ENCODE peak calls at places on chromosomes 4 and X, in four cellular contexts. U is retinal pigment epithelial cell, W is AG09309, Y is neural progenitor cell. L is an unnamed sample.

GRCh38 chr4:5212255-5213032 is 161.2 kb downstream of the STK32B start:
- DNase-seq in Y (no peak), U (no peak), W (no peak), L (no peak)

GRCh38 chr4:161498155-161498554 is 665.6 kb downstream of the FSTL5 start:
- DNase-seq in W (no peak), Y (no peak), U (no peak), L (no peak)

GRCh38 chr4:151576627-151577026 is 167.7 kb downstream of the FHIP1A start:
- DNase-seq in Y (no peak), W (no peak), U (no peak), L (no peak)

GRCh38 chr4:7172508-7172907 is 19.8 kb upstream of the SORCS2 start:
- DNase-seq in U (no peak), Y (no peak), W (no peak), L (no peak)

GRCh38 chr4:80454040-80454439 is 118.5 kb downstream of the CFAP299 start:
- DNase-seq in W (no peak), Y (no peak), U (no peak), L (no peak)

GRCh38 chr4:1480720-1481119 is 74.5 kb upstream of the NKX1-1 start:
- DNase-seq in W (no peak), U (no peak), Y (no peak), L (no peak)

GRCh38 chr4:41132055-41132683 is 82.2 kb downstream of the APBB2 start:
- DNase-seq in W (no peak), Y (no peak), U (no peak), L (no peak)

GRCh38 chrX:71609095-71609750 is 9.1 kb downstream of the CXCR3 start:
- DNase-seq in W (no peak), U (no peak), Y (no peak), L (no peak)

GRCh38 chrX:12210196-12210815 is 72.0 kb downstream of the FRMPD4 start:
- DNase-seq in W (peak), U (no peak), Y (no peak), L (no peak)

GRCh38 chr4:1243451-1244080 is 5.4 kb downstream of the CTBP1 start:
- DNase-seq in Y (no peak), W (no peak), U (no peak), L (no peak)

GRCh38 chrX:39551748-39552147 is 546.0 kb downstream of the BCOR start:
- DNase-seq in Y (no peak), W (no peak), U (no peak), L (no peak)

GRCh38 chrX:134733595-134733994 is 75.3 kb upstream of the PLAC1 start:
- DNase-seq in W (no peak), U (no peak), Y (no peak), L (no peak)

GRCh38 chr4:8534129-8534528 is 46.1 kb upstream of the GPR78 start:
- DNase-seq in U (no peak), Y (no peak), W (no peak), L (peak)

GRCh38 chrX:4451591-4451990 is 738.1 kb upstream of the PRKX start:
- DNase-seq in U (no peak), Y (peak), W (no peak), L (no peak)

GRCh38 chr4:80073362-80074008 is 456 bp upstream of the ANTXR2 start:
- DNase-seq in W (no peak), U (no peak), Y (no peak), L (no peak)

GRCh38 chrX:56794831-56795230 is 65.8 kb downstream of the NBDY start:
- DNase-seq in U (no peak), W (no peak), Y (no peak), L (no peak)

GRCh38 chr4:160136021-160136420 is 1033.1 kb downstream of the RAPGEF2 start:
- DNase-seq in U (no peak), Y (no peak), W (no peak), L (no peak)

GRCh38 chr4:10762541-10762940 is 78.0 kb upstream of the CLNK start:
- DNase-seq in U (peak), Y (peak), W (peak), L (no peak)

GRCh38 chr4:137531951-137532868 is at the start of gene PCDH18:
- DNase-seq in Y (peak), W (peak), U (peak), L (no peak)

GRCh38 chr4:7872264-7872771 is 67.3 kb downstream of the AFAP1 start:
- DNase-seq in Y (no peak), U (no peak), W (peak), L (no peak)

GRCh38 chr4:168845897-168846296 is 164.2 kb downstream of the CBR4 start:
- DNase-seq in W (no peak), Y (no peak), U (no peak), L (no peak)

GRCh38 chrX:18935893-18936292 is 48.0 kb downstream of the PHKA2 start:
- DNase-seq in Y (no peak), W (no peak), U (no peak), L (no peak)

GRCh38 chrX:78665286-78665685 is 6.2 kb upstream of the RTL3 start:
- DNase-seq in Y (no peak), W (no peak), U (no peak), L (no peak)

GRCh38 chrX:140346711-140347110 is 158.2 kb downstream of the SOX3 start:
- DNase-seq in U (no peak), Y (no peak), W (no peak), L (peak)

GRCh38 chrX:113510586-113510985 is 670.0 kb upstream of the AMOT start:
- DNase-seq in Y (no peak), U (no peak), W (no peak), L (no peak)

GRCh38 chr4:126701756-126702155 is 931.0 kb upstream of the INTU start:
- DNase-seq in Y (no peak), U (no peak), W (peak), L (no peak)

GRCh38 chrX:43703211-43703791 is 47.2 kb downstream of the MAOA start:
- DNase-seq in W (no peak), Y (no peak), U (no peak), L (peak)

GRCh38 chr4:8846864-8847263 is 24.8 kb downstream of the HMX1 start:
- DNase-seq in Y (no peak), U (no peak), W (no peak), L (no peak)

GRCh38 chr4:80184791-80185756 is 12.2 kb upstream of the PRDM8 start:
- DNase-seq in Y (peak), W (no peak), U (no peak), L (no peak)

GRCh38 chr4:121100093-121100775 is 27.9 kb upstream of the NDNF start:
- DNase-seq in U (no peak), Y (no peak), W (no peak), L (no peak)

GRCh38 chr4:174669278-174669677 is 147.0 kb upstream of the HPGD start:
- DNase-seq in W (peak), Y (no peak), U (peak), L (peak)

GRCh38 chr4:109303141-109303499 is 662 bp upstream of the COL25A1 start:
- DNase-seq in Y (no peak), W (no peak), U (no peak), L (no peak)

GRCh38 chr4:109301691-109302365 is 630 bp downstream of the COL25A1 start:
- DNase-seq in Y (peak), U (no peak), W (no peak), L (no peak)

GRCh38 chr4:109298279-109299010 is 4.0 kb downstream of the COL25A1 start:
- DNase-seq in Y (peak), U (no peak), W (no peak), L (no peak)

GRCh38 chr4:109302366-109303140 is at the start of gene COL25A1:
- DNase-seq in U (no peak), Y (peak), W (no peak), L (no peak)
- H3K4me3 ChIP-seq in U (peak), Y (peak), W (peak), L (peak)

DNA sequence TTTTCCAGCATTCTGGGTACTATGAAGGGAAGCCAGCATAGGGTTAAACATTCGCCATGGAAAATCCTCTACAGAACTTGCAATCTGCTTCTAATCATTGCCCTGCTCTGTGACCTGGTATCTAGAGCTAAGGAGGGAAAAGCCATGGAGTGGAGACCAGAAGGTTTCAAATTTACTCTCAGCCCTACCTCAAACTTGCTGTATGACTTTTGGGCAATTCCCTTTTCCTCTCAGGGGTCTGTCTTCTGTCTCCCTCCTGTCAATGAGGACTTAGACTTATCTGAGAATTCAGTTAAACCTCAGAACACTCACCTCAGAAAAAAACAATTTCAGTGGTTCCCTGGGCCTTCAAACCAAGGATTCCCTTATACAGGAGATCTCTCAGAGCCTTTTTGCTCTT is 29.1 kb downstream of the ARHGEF9 start:
- DNase-seq in W (no peak), U (no peak), Y (no peak), L (no peak)
- H3K4me3 ChIP-seq in W (no peak), U (no peak), Y (no peak), L (peak)

DNA sequence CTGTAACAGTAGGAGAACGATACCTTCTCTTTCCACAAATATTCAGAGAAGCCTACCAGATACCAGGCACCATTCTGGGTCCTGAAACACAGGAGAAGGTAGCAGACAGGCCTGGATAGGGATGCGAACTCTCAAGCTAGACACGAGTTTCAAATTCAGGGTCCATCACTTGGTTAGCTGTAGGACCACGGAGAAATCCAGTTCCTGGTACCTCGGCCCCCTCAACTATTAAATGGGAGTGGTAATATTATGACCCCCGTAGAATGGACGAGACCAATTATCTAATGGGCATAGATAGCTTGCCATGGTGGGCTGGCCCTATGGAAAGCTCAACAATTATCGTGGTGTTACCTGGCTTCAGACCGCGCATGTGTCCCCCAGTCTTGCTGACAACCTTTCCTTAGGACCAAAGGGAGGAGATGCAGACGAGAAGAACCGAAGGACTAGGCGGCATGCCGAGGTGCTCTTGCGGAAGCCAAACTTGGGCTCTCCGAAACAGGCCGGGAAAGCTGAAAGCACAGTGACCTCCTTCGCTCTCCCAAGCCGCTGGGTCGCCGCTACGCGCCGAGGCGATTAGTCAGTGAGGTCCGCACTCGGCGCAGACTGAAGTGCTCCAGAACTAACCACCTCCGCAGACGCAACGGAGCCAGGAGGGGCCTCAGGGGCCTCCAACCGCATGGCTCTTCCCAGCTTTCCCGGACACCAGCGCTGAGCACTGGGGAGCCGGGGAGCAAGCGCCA is 19.6 kb downstream of the NKX3-2 start:
- DNase-seq in U (no peak), W (no peak), Y (no peak), L (no peak)
- H3K4me3 ChIP-seq in U (no peak), W (no peak), Y (no peak), L (no peak)

GRCh38 chrX:46575991-46576392 is 2.4 kb downstream of the CHST7 start:
- DNase-seq in W (no peak), U (no peak), Y (peak), L (no peak)
- H3K4me3 ChIP-seq in W (peak), U (no peak), Y (peak), L (peak)

GRCh38 chrX:63784902-63785692 is at the start of gene ARHGEF9:
- DNase-seq in Y (peak), W (no peak), U (no peak), L (no peak)

GRCh38 chrX:63784346-63784901 is 590 bp downstream of the ARHGEF9 start:
- DNase-seq in U (no peak), W (no peak), Y (peak), L (no peak)
- H3K4me3 ChIP-seq in U (peak), W (no peak), Y (peak), L (peak)

GRCh38 chr4:183721207-183722081 is 62.4 kb downstream of the TRAPPC11 start:
- DNase-seq in U (no peak), W (no peak), Y (peak), L (no peak)
- H3K4me3 ChIP-seq in U (peak), W (no peak), Y (no peak), L (peak)